ENCODE peak calls at places on chromosomes 7 and 10, in seven cellular contexts. P, X, B, M, I, D and N are unnamed samples.
A peak's percentile ranks its signal among the peaks of the same experiment; 100 is the strongest.

GRCh38 chr10:124002391-124003069 is 90.9 kb downstream of the CHST15 start:
- DNase-seq in P (no peak), M (no peak), I (no peak), B (no peak), D (no peak), X (no peak), N (no peak)

GRCh38 chr10:110016037-110016436 is 8.3 kb downstream of the ADD3 start:
- DNase-seq in M (no peak), B (no peak), I (no peak), X (no peak), D (peak; percentile 85), P (peak; percentile 28), N (no peak)

GRCh38 chr7:155799514-155799913 is 12.7 kb downstream of the SHH start:
- DNase-seq in D (no peak), P (no peak), B (peak; percentile 12), X (no peak), M (no peak), I (no peak), N (no peak)

GRCh38 chr10:34528320-34528719 is 286.8 kb downstream of the PARD3 start:
- DNase-seq in B (no peak), M (no peak), X (no peak), D (peak; percentile 99), P (peak; percentile 93), I (no peak), N (no peak)

GRCh38 chr10:95770084-95770720 is 14.2 kb downstream of the ENTPD1 start:
- DNase-seq in I (no peak), P (no peak), D (no peak), X (no peak), B (no peak), M (no peak), N (no peak)

GRCh38 chr10:8618834-8619233 is 564.3 kb downstream of the GATA3 start:
- DNase-seq in X (no peak), P (no peak), D (no peak), B (no peak), I (no peak), M (no peak), N (no peak)

GRCh38 chr7:2621061-2621828 is 10.5 kb upstream of the TTYH3 start:
- DNase-seq in D (peak; percentile 76), X (peak; percentile 82), P (peak; percentile 68), I (no peak), B (peak; percentile 82), M (no peak), N (peak; percentile 59)

GRCh38 chr10:92747600-92747999 is 57.8 kb downstream of the HHEX start:
- DNase-seq in P (no peak), D (no peak), X (no peak), M (peak; percentile 49), B (peak; percentile 52), I (no peak), N (no peak)

GRCh38 chr10:21499580-21499909 is 25.9 kb downstream of the SKIDA1 start:
- DNase-seq in D (peak; percentile 51), B (no peak), P (no peak), X (no peak), M (no peak), I (no peak), N (no peak)

GRCh38 chr7:3120513-3120912 is 76.8 kb upstream of the CARD11 start:
- DNase-seq in I (no peak), M (peak; percentile 39), X (no peak), P (no peak), D (no peak), B (no peak), N (no peak)

GRCh38 chr7:158237672-158238335 is 349.8 kb downstream of the PTPRN2 start:
- DNase-seq in P (no peak), M (no peak), X (no peak), I (no peak), B (peak; percentile 34), D (no peak), N (peak; percentile 18)

GRCh38 chr7:94401411-94401810 is 6.7 kb downstream of the COL1A2 start:
- DNase-seq in M (no peak), X (no peak), I (no peak), P (no peak), B (no peak), D (no peak), N (no peak)

GRCh38 chr7:108138911-108139310 is 8.8 kb upstream of the LAMB4 start:
- DNase-seq in I (no peak), P (no peak), M (no peak), D (no peak), X (no peak), B (no peak), N (no peak)

GRCh38 chr10:71646592-71647292 is 72.8 kb downstream of the C10orf105 start:
- DNase-seq in I (no peak), B (no peak), M (no peak), X (no peak), P (no peak), D (no peak), N (no peak)

GRCh38 chr10:87915989-87916388 is 52.6 kb downstream of the PTEN start:
- DNase-seq in X (no peak), I (no peak), B (no peak), P (peak; percentile 33), M (no peak), D (peak; percentile 43), N (no peak)

GRCh38 chr10:114876602-114877300 is 55.2 kb downstream of the FHIP2A start:
- DNase-seq in X (peak; percentile 76), P (peak; percentile 58), D (peak; percentile 90), B (peak; percentile 71), M (no peak), I (peak; percentile 41), N (peak; percentile 66)

GRCh38 chr7:29193316-29194205 is 1.0 kb upstream of the CHN2 start:
- DNase-seq in X (no peak), D (peak; percentile 29), B (no peak), I (no peak), P (no peak), M (no peak), N (peak; percentile 32)

GRCh38 chr7:129514683-129515082 is 12.4 kb downstream of the SMKR1 start:
- DNase-seq in I (no peak), B (no peak), D (peak; percentile 40), X (no peak), M (no peak), P (peak; percentile 24), N (no peak)

GRCh38 chr7:125059861-125060456 is 130.3 kb upstream of the POT1 start:
- DNase-seq in P (peak; percentile 3), B (no peak), D (no peak), X (no peak), I (no peak), M (no peak), N (no peak)

GRCh38 chr10:83541096-83541495 is 598.2 kb upstream of the GHITM start:
- DNase-seq in X (no peak), B (no peak), P (no peak), M (no peak), I (no peak), D (no peak), N (no peak)

GRCh38 chr10:83542774-83543291 is 596.5 kb upstream of the GHITM start:
- DNase-seq in M (no peak), P (no peak), X (no peak), I (no peak), D (no peak), B (no peak), N (no peak)

GRCh38 chr10:83544049-83544448 is 595.3 kb upstream of the GHITM start:
- DNase-seq in X (no peak), P (no peak), M (no peak), D (no peak), I (no peak), B (no peak), N (no peak)

GRCh38 chr10:83545901-83546391 is 593.4 kb upstream of the GHITM start:
- DNase-seq in X (peak; percentile 22), P (no peak), B (no peak), I (no peak), D (peak; percentile 79), M (no peak), N (peak; percentile 49)
- H3K27ac ChIP-seq in X (no peak overlapping the region), P (no peak overlapping the region), B (no peak overlapping the region), I (no peak overlapping the region), D (no peak overlapping the region), M (no peak overlapping the region), N (no peak overlapping the region)

GRCh38 chr7:127390186-127390816 is 2.2 kb downstream of the ZNF800 start:
- DNase-seq in P (no peak), D (no peak), X (no peak), B (no peak), M (no peak), I (no peak), N (no peak)
- H3K4me1 ChIP-seq in P (peaks cover 2% of the 10 kb centered on the region), D (no peaks in the 10 kb centered on the region), X (peaks cover 4% of the 10 kb centered on the region), B (peaks cover 23% of the 10 kb centered on the region), M (peaks cover 61% of the 10 kb centered on the region), I (peaks cover 19% of the 10 kb centered on the region), N (peaks cover 25% of the 10 kb centered on the region)

GRCh38 chr7:27123021-27123476 is 7.5 kb downstream of the HOXA4 start:
- DNase-seq in B (peak; percentile 59), I (no peak), X (no peak), M (no peak), P (peak; percentile 67), D (peak; percentile 37), N (no peak)
- H3K4me3 ChIP-seq in B (no peak overlapping the region), I (no peak overlapping the region), X (no peak overlapping the region), M (no peak overlapping the region), P (peak overlapping the region; percentile 48), D (no peak overlapping the region), N (no peak overlapping the region)

GRCh38 chr7:149625339-149625946 is 127.8 kb upstream of the ZNF746 start:
- DNase-seq in X (peak; percentile 50), D (peak; percentile 66), I (peak; percentile 15), M (peak; percentile 27), P (peak; percentile 54), B (peak; percentile 63), N (peak; percentile 59)

GRCh38 chr7:149624006-149624405 is 126.4 kb upstream of the ZNF746 start:
- DNase-seq in P (peak; percentile 11), B (peak; percentile 65), D (peak; percentile 26), M (peak; percentile 36), X (peak; percentile 45), I (no peak), N (peak; percentile 34)

GRCh38 chr7:149625947-149626392 is 128.4 kb upstream of the ZNF746 start:
- DNase-seq in M (no peak), P (no peak), B (no peak), X (no peak), I (no peak), D (peak; percentile 2), N (no peak)

GRCh38 chr7:149622444-149623210 is 125.0 kb upstream of the ZNF746 start:
- DNase-seq in I (no peak), X (no peak), B (peak; percentile 28), M (no peak), D (no peak), P (no peak), N (no peak)

DNA sequence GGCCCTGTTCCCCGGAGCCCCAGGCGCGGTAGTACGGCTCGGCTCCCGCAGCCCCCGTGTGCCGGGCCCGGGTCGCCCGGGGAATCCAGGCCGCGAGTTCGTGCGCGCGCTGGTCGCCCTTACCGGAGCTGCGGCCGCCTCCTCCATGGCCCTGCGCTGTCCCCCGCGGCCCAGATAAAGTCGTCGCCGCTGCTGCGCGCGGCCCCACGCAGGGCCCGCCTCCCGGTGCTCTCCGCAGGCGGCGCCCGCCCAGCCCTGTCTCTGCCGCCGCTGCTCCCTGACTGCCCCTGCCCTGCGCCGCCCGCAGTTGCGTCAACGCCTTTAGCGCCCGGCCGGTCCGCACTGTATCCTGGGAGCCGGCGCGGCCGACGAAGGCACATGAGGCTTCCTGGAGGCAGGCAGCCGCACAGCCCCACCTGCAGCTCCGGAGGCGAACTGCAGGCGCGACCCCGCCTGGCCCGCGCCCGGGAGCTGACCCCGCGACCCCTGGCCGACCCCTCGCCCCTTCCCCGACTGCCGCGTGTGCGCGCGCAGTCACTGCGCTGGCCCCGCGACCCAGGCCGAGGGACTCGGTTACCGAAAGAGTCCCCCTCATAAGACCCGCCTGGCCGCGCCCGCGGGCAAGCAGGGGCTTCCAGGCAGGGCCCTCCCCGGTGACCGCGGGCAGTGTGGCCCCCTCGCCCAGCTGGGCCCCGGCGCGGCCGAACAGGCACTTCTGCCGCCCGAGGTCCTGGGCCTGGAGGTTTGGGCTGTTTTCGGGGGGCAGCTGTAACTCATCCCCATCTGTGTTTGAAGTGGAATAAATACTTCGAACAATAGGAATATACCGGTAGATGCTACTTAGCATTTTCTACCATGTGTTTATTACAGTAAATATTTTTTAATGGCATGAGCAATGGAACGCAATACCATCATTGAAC is 127.1 kb upstream of the ZNF746 start:
- DNase-seq in D (peak; percentile 96), B (peak; percentile 95), M (peak; percentile 89), P (peak; percentile 91), I (peak; percentile 86), X (peak; percentile 87), N (peak; percentile 96)
- H3K27ac ChIP-seq in D (peak overlapping the region; percentile 48), B (peak overlapping the region; percentile 91), M (peak overlapping the region; percentile 66), P (peak overlapping the region; percentile 86), I (peak overlapping the region; percentile 91), X (peak overlapping the region; percentile 70), N (peak overlapping the region; percentile 75)